ENCODE peak calls at places on chromosomes 12 and 14, in six cellular contexts. One of them, this sample, is unnamed.

GRCh38 chr14:32509632-32510187 is 180.6 kb downstream of the AKAP6 start:
- DNase-seq in AG04450: peak
- DNase-seq in T-helper 9 cell: no peak
- DNase-seq in choroid plexus epithelial cell: peak
- DNase-seq in occipital lobe: peak
- DNase-seq in ureter: peak
- DNase-seq in this sample: peak

GRCh38 chr12:132837693-132838463 is 9.2 kb upstream of the GOLGA3 start:
- DNase-seq in T-helper 9 cell: no peak
- DNase-seq in occipital lobe: no peak
- DNase-seq in choroid plexus epithelial cell: peak
- DNase-seq in ureter: no peak
- DNase-seq in AG04450: no peak
- DNase-seq in this sample: no peak

GRCh38 chr14:77026166-77026929 is 2.2 kb downstream of the IRF2BPL start:
- DNase-seq in occipital lobe: peak
- DNase-seq in T-helper 9 cell: no peak
- DNase-seq in ureter: no peak
- DNase-seq in choroid plexus epithelial cell: peak
- DNase-seq in AG04450: no peak
- DNase-seq in this sample: peak

GRCh38 chr12:87413784-87414183 is 615.4 kb downstream of the C12orf50 start:
- DNase-seq in choroid plexus epithelial cell: peak
- DNase-seq in ureter: no peak
- DNase-seq in AG04450: no peak
- DNase-seq in T-helper 9 cell: no peak
- DNase-seq in occipital lobe: no peak
- DNase-seq in this sample: peak

GRCh38 chr14:24312736-24313507 is 1.6 kb downstream of the LTB4R start:
- DNase-seq in ureter: no peak
- DNase-seq in AG04450: no peak
- DNase-seq in occipital lobe: no peak
- DNase-seq in choroid plexus epithelial cell: peak
- DNase-seq in T-helper 9 cell: peak
- DNase-seq in this sample: no peak

GRCh38 chr12:111275308-111275707 is 93.6 kb downstream of the PHETA1 start:
- DNase-seq in T-helper 9 cell: no peak
- DNase-seq in AG04450: no peak
- DNase-seq in ureter: no peak
- DNase-seq in choroid plexus epithelial cell: no peak
- DNase-seq in occipital lobe: no peak
- DNase-seq in this sample: no peak

GRCh38 chr14:56341766-56342418 is 223.7 kb downstream of the PELI2 start:
- DNase-seq in AG04450: peak
- DNase-seq in choroid plexus epithelial cell: peak
- DNase-seq in occipital lobe: no peak
- DNase-seq in T-helper 9 cell: no peak
- DNase-seq in ureter: no peak
- DNase-seq in this sample: peak

GRCh38 chr14:77543240-77543551 is 44.6 kb upstream of the ISM2 start:
- DNase-seq in AG04450: no peak
- DNase-seq in occipital lobe: no peak
- DNase-seq in T-helper 9 cell: no peak
- DNase-seq in choroid plexus epithelial cell: no peak
- DNase-seq in ureter: no peak
- DNase-seq in this sample: no peak

GRCh38 chr12:27548301-27549199 is 24.5 kb downstream of the PPFIBP1 start:
- DNase-seq in AG04450: no peak
- DNase-seq in choroid plexus epithelial cell: no peak
- DNase-seq in ureter: no peak
- DNase-seq in occipital lobe: no peak
- DNase-seq in T-helper 9 cell: no peak
- DNase-seq in this sample: no peak

GRCh38 chr12:15563683-15564082 is 225.5 kb downstream of the EPS8 start:
- DNase-seq in ureter: no peak
- DNase-seq in AG04450: peak
- DNase-seq in choroid plexus epithelial cell: peak
- DNase-seq in T-helper 9 cell: no peak
- DNase-seq in occipital lobe: no peak
- DNase-seq in this sample: peak

GRCh38 chr12:19437996-19438395 is 1.3 kb upstream of the AEBP2 start:
- DNase-seq in T-helper 9 cell: no peak
- DNase-seq in ureter: no peak
- DNase-seq in occipital lobe: no peak
- DNase-seq in choroid plexus epithelial cell: no peak
- DNase-seq in AG04450: no peak
- DNase-seq in this sample: peak

GRCh38 chr14:94342334-94342934 is 19.3 kb upstream of the SERPINA6 start:
- DNase-seq in T-helper 9 cell: no peak
- DNase-seq in choroid plexus epithelial cell: peak
- DNase-seq in ureter: peak
- DNase-seq in AG04450: peak
- DNase-seq in occipital lobe: peak
- DNase-seq in this sample: peak

GRCh38 chr12:6605425-6606330 is 1.5 kb downstream of the CHD4 start:
- DNase-seq in ureter: peak
- DNase-seq in AG04450: no peak
- DNase-seq in choroid plexus epithelial cell: peak
- DNase-seq in occipital lobe: peak
- DNase-seq in T-helper 9 cell: peak
- DNase-seq in this sample: peak

GRCh38 chr14:53491256-53491905 is 338.3 kb upstream of the DDHD1 start:
- DNase-seq in AG04450: no peak
- DNase-seq in T-helper 9 cell: no peak
- DNase-seq in ureter: no peak
- DNase-seq in choroid plexus epithelial cell: no peak
- DNase-seq in occipital lobe: no peak
- DNase-seq in this sample: peak

GRCh38 chr14:91361236-91361811 is 56.3 kb downstream of the CCDC88C start:
- DNase-seq in AG04450: no peak
- DNase-seq in choroid plexus epithelial cell: peak
- DNase-seq in ureter: peak
- DNase-seq in T-helper 9 cell: no peak
- DNase-seq in occipital lobe: no peak
- DNase-seq in this sample: peak

GRCh38 chr12:26630546-26631027 is 202.4 kb downstream of the ITPR2 start:
- DNase-seq in AG04450: peak
- DNase-seq in ureter: no peak
- DNase-seq in T-helper 9 cell: no peak
- DNase-seq in choroid plexus epithelial cell: peak
- DNase-seq in occipital lobe: peak
- DNase-seq in this sample: peak

GRCh38 chr12:96237465-96238077 is 43.4 kb downstream of the ELK3 start:
- DNase-seq in occipital lobe: no peak
- DNase-seq in T-helper 9 cell: peak
- DNase-seq in AG04450: peak
- DNase-seq in ureter: peak
- DNase-seq in choroid plexus epithelial cell: peak
- DNase-seq in this sample: peak

GRCh38 chr14:24984846-24985589 is 64.9 kb downstream of the STXBP6 start:
- DNase-seq in choroid plexus epithelial cell: peak
- DNase-seq in T-helper 9 cell: no peak
- DNase-seq in AG04450: no peak
- DNase-seq in ureter: peak
- DNase-seq in occipital lobe: no peak
- DNase-seq in this sample: no peak

GRCh38 chr14:81710232-81710845 is 176.7 kb upstream of the SEL1L start:
- DNase-seq in T-helper 9 cell: no peak
- DNase-seq in choroid plexus epithelial cell: peak
- DNase-seq in AG04450: no peak
- DNase-seq in ureter: no peak
- DNase-seq in occipital lobe: no peak
- DNase-seq in this sample: peak

GRCh38 chr12:113325938-113326337 is 9.0 kb downstream of the SLC8B1 start:
- DNase-seq in AG04450: peak
- DNase-seq in choroid plexus epithelial cell: peak
- DNase-seq in occipital lobe: no peak
- DNase-seq in ureter: no peak
- DNase-seq in T-helper 9 cell: no peak
- DNase-seq in this sample: peak

GRCh38 chr12:104630230-104630670 is 173.5 kb downstream of the CHST11 start:
- DNase-seq in ureter: no peak
- DNase-seq in AG04450: no peak
- DNase-seq in choroid plexus epithelial cell: no peak
- DNase-seq in T-helper 9 cell: no peak
- DNase-seq in occipital lobe: no peak
- DNase-seq in this sample: no peak

GRCh38 chr14:21233457-21234076 is 35.7 kb downstream of the HNRNPC start:
- DNase-seq in AG04450: no peak
- DNase-seq in occipital lobe: no peak
- DNase-seq in T-helper 9 cell: no peak
- DNase-seq in ureter: no peak
- DNase-seq in choroid plexus epithelial cell: peak
- DNase-seq in this sample: no peak

GRCh38 chr14:58607131-58607531 is 30.6 kb upstream of the DACT1 start:
- DNase-seq in occipital lobe: no peak
- DNase-seq in ureter: no peak
- DNase-seq in T-helper 9 cell: no peak
- DNase-seq in AG04450: no peak
- DNase-seq in choroid plexus epithelial cell: no peak
- DNase-seq in this sample: no peak

GRCh38 chr14:104968541-104969401 is 9.4 kb downstream of the AHNAK2 start:
- DNase-seq in choroid plexus epithelial cell: peak
- DNase-seq in T-helper 9 cell: no peak
- DNase-seq in ureter: peak
- DNase-seq in AG04450: no peak
- DNase-seq in occipital lobe: no peak
- DNase-seq in this sample: no peak

GRCh38 chr12:93530358-93530757 is 42.1 kb upstream of the SOCS2 start:
- DNase-seq in occipital lobe: no peak
- DNase-seq in T-helper 9 cell: no peak
- DNase-seq in choroid plexus epithelial cell: peak
- DNase-seq in AG04450: no peak
- DNase-seq in ureter: no peak
- DNase-seq in this sample: no peak

GRCh38 chr12:93229494-93230310 is 148.0 kb upstream of the NUDT4 start:
- DNase-seq in ureter: no peak
- DNase-seq in AG04450: peak
- DNase-seq in T-helper 9 cell: no peak
- DNase-seq in choroid plexus epithelial cell: peak
- DNase-seq in occipital lobe: no peak
- DNase-seq in this sample: peak

GRCh38 chr12:84911331-84912190 is 1.0 kb downstream of the SLC6A15 start:
- DNase-seq in occipital lobe: peak
- DNase-seq in T-helper 9 cell: no peak
- DNase-seq in ureter: no peak
- DNase-seq in choroid plexus epithelial cell: peak
- DNase-seq in AG04450: no peak
- DNase-seq in this sample: peak

GRCh38 chr12:85661461-85662208 is 174.6 kb downstream of the RASSF9 start:
- DNase-seq in T-helper 9 cell: no peak
- DNase-seq in choroid plexus epithelial cell: no peak
- DNase-seq in AG04450: no peak
- DNase-seq in occipital lobe: no peak
- DNase-seq in ureter: no peak
- DNase-seq in this sample: no peak

GRCh38 chr14:90489916-90490726 is 93.3 kb downstream of the CALM1 start:
- DNase-seq in AG04450: no peak
- DNase-seq in choroid plexus epithelial cell: peak
- DNase-seq in occipital lobe: peak
- DNase-seq in ureter: peak
- DNase-seq in T-helper 9 cell: no peak
- DNase-seq in this sample: no peak

GRCh38 chr14:101497910-101498860 is 63.1 kb upstream of the DIO3 start:
- DNase-seq in occipital lobe: no peak
- DNase-seq in AG04450: no peak
- DNase-seq in choroid plexus epithelial cell: no peak
- DNase-seq in ureter: peak
- DNase-seq in T-helper 9 cell: no peak
- DNase-seq in this sample: no peak

GRCh38 chr14:99887407-99887806 is 94.2 kb downstream of the EML1 start:
- DNase-seq in occipital lobe: no peak
- DNase-seq in T-helper 9 cell: no peak
- DNase-seq in ureter: no peak
- DNase-seq in choroid plexus epithelial cell: no peak
- DNase-seq in AG04450: no peak
- DNase-seq in this sample: no peak

GRCh38 chr12:93441617-93442410 is at the start of gene UBE2N:
- DNase-seq in choroid plexus epithelial cell: peak
- DNase-seq in AG04450: peak
- DNase-seq in ureter: peak
- DNase-seq in occipital lobe: peak
- DNase-seq in T-helper 9 cell: peak
- DNase-seq in this sample: peak

GRCh38 chr12:10182662-10183061 is 3.8 kb downstream of the TMEM52B start:
- DNase-seq in AG04450: no peak
- DNase-seq in ureter: no peak
- DNase-seq in occipital lobe: no peak
- DNase-seq in T-helper 9 cell: no peak
- DNase-seq in choroid plexus epithelial cell: peak
- DNase-seq in this sample: peak

GRCh38 chr12:64103821-64104220 is 118.3 kb downstream of the KICS2 start:
- DNase-seq in AG04450: no peak
- DNase-seq in choroid plexus epithelial cell: peak
- DNase-seq in ureter: no peak
- DNase-seq in T-helper 9 cell: no peak
- DNase-seq in occipital lobe: no peak
- DNase-seq in this sample: peak

GRCh38 chr12:5556033-5556614 is 124.2 kb downstream of the NTF3 start:
- DNase-seq in AG04450: no peak
- DNase-seq in occipital lobe: no peak
- DNase-seq in T-helper 9 cell: no peak
- DNase-seq in choroid plexus epithelial cell: no peak
- DNase-seq in ureter: no peak
- DNase-seq in this sample: no peak

This sample was measured in adipocyte.